ENCODE peak calls at places on chromosomes 11 and 22, in seven cellular contexts. F is renal cortical epithelial cell; G is NCI-H524 treated with DMSO at 0.1 percent for 48 hours; V is fibroblast of pulmonary artery; T is dermis blood vessel endothelial cell; K is activated CD4-positive, alpha-beta T cell treated with anti-CD3 and anti-CD28 coated beads, Interleukin-2, amount 50 U/mL, for 1 hour; S is psoas muscle. Y is an unnamed sample.

GRCh38 chr11:17547051-17547577 is at the start of gene OTOG:
- DNase-seq in F (no peak), G (no peak), V (no peak), T (no peak), K (no peak), S (no peak), Y (no peak)

GRCh38 chr22:39098576-39098975 is 1.5 kb downstream of the APOBEC3H start:
- DNase-seq in F (no peak), G (no peak), V (no peak), T (no peak), K (no peak), S (peak), Y (no peak)

GRCh38 chr11:7654094-7654742 is 19.1 kb downstream of the CYB5R2 start:
- DNase-seq in F (no peak), G (no peak), V (no peak), T (no peak), K (no peak), S (no peak), Y (no peak)

GRCh38 chr11:12746593-12747097 is 72.4 kb downstream of the TEAD1 start:
- DNase-seq in F (peak), G (peak), V (peak), T (no peak), K (no peak), S (peak), Y (peak)

GRCh38 chr11:41522391-41522790 is 62.9 kb upstream of the LRRC4C start:
- DNase-seq in F (no peak), G (no peak), V (peak), T (no peak), K (no peak), S (no peak), Y (no peak)

GRCh38 chr11:848380-848931 is 5.8 kb downstream of the TSPAN4 start:
- DNase-seq in F (no peak), G (no peak), V (peak), T (peak), K (peak), S (no peak), Y (peak)

GRCh38 chr22:19517171-19517500 is 7.1 kb downstream of the CLDN5 start:
- DNase-seq in F (no peak), G (no peak), V (no peak), T (no peak), K (no peak), S (no peak), Y (no peak)

GRCh38 chr11:92131289-92131890 is 93.2 kb upstream of the FAT3 start:
- DNase-seq in F (peak), G (no peak), V (peak), T (no peak), K (no peak), S (no peak), Y (no peak)

GRCh38 chr11:61700221-61700620 is 20.0 kb downstream of the DAGLA start:
- DNase-seq in F (peak), G (no peak), V (peak), T (peak), K (no peak), S (no peak), Y (peak)

GRCh38 chr22:47167056-47167455 is 404.6 kb downstream of the TBC1D22A start:
- DNase-seq in F (no peak), G (no peak), V (no peak), T (no peak), K (no peak), S (no peak), Y (no peak)

GRCh38 chr22:26852176-26852575 is 194.8 kb downstream of the MIAT start:
- DNase-seq in F (no peak), G (no peak), V (no peak), T (no peak), K (no peak), S (no peak), Y (no peak)

GRCh38 chr22:36726007-36726380 is 22.4 kb upstream of the CACNG2 start:
- DNase-seq in F (no peak), G (no peak), V (no peak), T (no peak), K (no peak), S (no peak), Y (no peak)

GRCh38 chr22:38954414-38955043 is 2.9 kb upstream of the APOBEC3A start:
- DNase-seq in F (no peak), G (no peak), V (no peak), T (no peak), K (no peak), S (no peak), Y (no peak)

GRCh38 chr22:23550049-23550650 is 29.9 kb downstream of the IGLL1 start:
- DNase-seq in F (no peak), G (no peak), V (no peak), T (no peak), K (no peak), S (no peak), Y (no peak)

GRCh38 chr11:33696411-33696810 is 4.2 kb downstream of the C11orf91 start:
- DNase-seq in F (no peak), G (no peak), V (no peak), T (no peak), K (no peak), S (no peak), Y (no peak)

GRCh38 chr11:121930004-121930965 is 185.7 kb downstream of the BLID start:
- DNase-seq in F (peak), G (no peak), V (peak), T (peak), K (no peak), S (no peak), Y (no peak)

GRCh38 chr22:38230108-38230825 is 28.5 kb downstream of the MAFF start:
- DNase-seq in F (peak), G (no peak), V (peak), T (peak), K (peak), S (no peak), Y (peak)

GRCh38 chr22:46193898-46194310 is 43.6 kb downstream of the PPARA start:
- DNase-seq in F (peak), G (no peak), V (no peak), T (peak), K (no peak), S (no peak), Y (no peak)

GRCh38 chr11:70942593-70942992 is 309.8 kb downstream of the SHANK2 start:
- DNase-seq in F (no peak), G (no peak), V (peak), T (peak), K (no peak), S (no peak), Y (no peak)

Y was measured in left ventricle myocardium superior.